ENCODE peak calls at places on chromosomes 5 and 9, in six cellular contexts. One of them, this sample, is unnamed. For H3K4me1 and H3K36me3, the result is how much of the 10 kb centered on the place peaks cover.

GRCh38 chr5:143629871-143630658 is 181.9 kb upstream of the HMHB1 start:
- DNase-seq in colonic mucosa: no peak
- DNase-seq in vagina: no peak
- DNase-seq in SK-N-SH: no peak
- DNase-seq in CD8-positive, alpha-beta T cell: no peak
- DNase-seq in sigmoid colon: no peak
- DNase-seq in this sample: no peak

GRCh38 chr9:134419684-134420076 is 93.4 kb downstream of the RXRA start:
- DNase-seq in colonic mucosa: no peak
- DNase-seq in vagina: no peak
- DNase-seq in CD8-positive, alpha-beta T cell: no peak
- DNase-seq in sigmoid colon: no peak
- DNase-seq in SK-N-SH: peak
- DNase-seq in this sample: no peak

GRCh38 chr9:91783876-91784672 is 166.0 kb downstream of the ROR2 start:
- DNase-seq in SK-N-SH: no peak
- DNase-seq in sigmoid colon: peak
- DNase-seq in colonic mucosa: no peak
- DNase-seq in vagina: peak
- DNase-seq in CD8-positive, alpha-beta T cell: no peak
- DNase-seq in this sample: no peak

GRCh38 chr9:31519011-31519410 is 865.4 kb upstream of the ACO1 start:
- DNase-seq in vagina: no peak
- DNase-seq in CD8-positive, alpha-beta T cell: no peak
- DNase-seq in sigmoid colon: no peak
- DNase-seq in colonic mucosa: no peak
- DNase-seq in SK-N-SH: no peak
- DNase-seq in this sample: no peak

GRCh38 chr9:110089681-110090370 is 118.1 kb downstream of the C9orf152 start:
- DNase-seq in sigmoid colon: no peak
- DNase-seq in CD8-positive, alpha-beta T cell: no peak
- DNase-seq in colonic mucosa: peak
- DNase-seq in vagina: no peak
- DNase-seq in SK-N-SH: no peak
- DNase-seq in this sample: peak

GRCh38 chr9:75181748-75182147 is 93.4 kb downstream of the OSTF1 start:
- DNase-seq in SK-N-SH: no peak
- DNase-seq in colonic mucosa: no peak
- DNase-seq in CD8-positive, alpha-beta T cell: no peak
- DNase-seq in vagina: no peak
- DNase-seq in sigmoid colon: no peak
- DNase-seq in this sample: no peak

GRCh38 chr5:116953251-116953934 is 378.8 kb upstream of the SEMA6A start:
- DNase-seq in CD8-positive, alpha-beta T cell: no peak
- DNase-seq in sigmoid colon: no peak
- DNase-seq in SK-N-SH: peak
- DNase-seq in colonic mucosa: no peak
- DNase-seq in vagina: no peak
- DNase-seq in this sample: no peak

GRCh38 chr9:16656432-16657169 is 213.9 kb downstream of the BNC2 start:
- DNase-seq in sigmoid colon: no peak
- DNase-seq in CD8-positive, alpha-beta T cell: no peak
- DNase-seq in vagina: no peak
- DNase-seq in colonic mucosa: no peak
- DNase-seq in SK-N-SH: no peak
- DNase-seq in this sample: no peak

GRCh38 chr9:83401328-83401895 is 136.8 kb downstream of the FRMD3 start:
- DNase-seq in sigmoid colon: no peak
- DNase-seq in colonic mucosa: no peak
- DNase-seq in SK-N-SH: no peak
- DNase-seq in CD8-positive, alpha-beta T cell: no peak
- DNase-seq in vagina: no peak
- DNase-seq in this sample: no peak

GRCh38 chr5:122262107-122262506 is 49.9 kb upstream of the SNCAIP start:
- DNase-seq in colonic mucosa: no peak
- DNase-seq in SK-N-SH: no peak
- DNase-seq in vagina: no peak
- DNase-seq in sigmoid colon: no peak
- DNase-seq in CD8-positive, alpha-beta T cell: no peak
- DNase-seq in this sample: no peak

GRCh38 chr9:33044677-33045282 is 19.7 kb downstream of the DNAJA1 start:
- DNase-seq in SK-N-SH: peak
- DNase-seq in sigmoid colon: no peak
- DNase-seq in colonic mucosa: peak
- DNase-seq in CD8-positive, alpha-beta T cell: no peak
- DNase-seq in vagina: no peak
- DNase-seq in this sample: peak

GRCh38 chr5:151670074-151670686 is 16.5 kb downstream of the SPARC start:
- DNase-seq in colonic mucosa: no peak
- DNase-seq in vagina: no peak
- DNase-seq in CD8-positive, alpha-beta T cell: no peak
- DNase-seq in sigmoid colon: no peak
- DNase-seq in SK-N-SH: peak
- DNase-seq in this sample: no peak

GRCh38 chr5:151671979-151672378 is 14.7 kb downstream of the SPARC start:
- DNase-seq in CD8-positive, alpha-beta T cell: no peak
- DNase-seq in vagina: no peak
- DNase-seq in sigmoid colon: no peak
- DNase-seq in colonic mucosa: no peak
- DNase-seq in SK-N-SH: no peak
- DNase-seq in this sample: no peak

GRCh38 chr5:151673421-151673820 is 13.3 kb downstream of the SPARC start:
- DNase-seq in sigmoid colon: no peak
- DNase-seq in vagina: no peak
- DNase-seq in CD8-positive, alpha-beta T cell: no peak
- DNase-seq in colonic mucosa: no peak
- DNase-seq in SK-N-SH: no peak
- DNase-seq in this sample: no peak

GRCh38 chr5:151667083-151667482 is 19.6 kb downstream of the SPARC start:
- DNase-seq in sigmoid colon: no peak
- DNase-seq in vagina: no peak
- DNase-seq in SK-N-SH: no peak
- DNase-seq in colonic mucosa: no peak
- DNase-seq in CD8-positive, alpha-beta T cell: no peak
- DNase-seq in this sample: no peak

DNA sequence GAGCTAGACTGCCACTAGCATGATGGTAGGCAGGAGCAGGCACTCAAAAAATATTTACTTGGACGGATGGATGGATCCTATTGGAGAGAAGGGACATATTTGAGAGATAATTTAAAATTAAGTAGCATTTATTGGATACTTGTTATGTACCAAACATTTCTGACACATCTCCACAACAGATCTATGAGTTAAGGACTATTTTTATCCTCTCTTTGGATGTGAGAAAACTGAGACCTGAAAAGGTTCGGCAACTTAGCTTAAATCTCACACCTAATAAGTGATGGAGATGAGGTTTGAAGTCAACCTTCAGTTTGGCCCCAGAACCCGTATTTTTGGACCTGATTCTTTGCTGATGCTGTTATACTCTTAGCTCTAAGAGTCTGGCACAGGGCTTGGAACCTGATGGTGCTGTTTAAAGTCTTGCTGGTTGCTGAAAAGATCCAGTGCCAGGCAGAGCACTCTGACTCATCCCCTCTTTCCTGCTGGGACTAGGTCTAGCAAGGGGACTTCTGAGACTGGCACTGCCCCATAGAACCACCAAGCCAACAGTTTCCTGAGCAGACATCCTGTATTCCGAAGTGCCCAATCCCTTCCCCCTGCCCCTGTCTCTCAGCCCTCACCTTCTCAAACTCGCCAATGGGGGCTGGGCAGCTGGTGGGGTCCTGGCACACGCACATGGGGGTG is 15.6 kb downstream of the SPARC start:
- DNase-seq in sigmoid colon: no peak
- DNase-seq in colonic mucosa: no peak
- DNase-seq in CD8-positive, alpha-beta T cell: no peak
- DNase-seq in vagina: no peak
- DNase-seq in SK-N-SH: no peak
- DNase-seq in this sample: no peak
- H3K4me1 ChIP-seq in sigmoid colon: under half
- H3K4me1 ChIP-seq in colonic mucosa: under half
- H3K4me1 ChIP-seq in CD8-positive, alpha-beta T cell: under half
- H3K4me1 ChIP-seq in vagina: half or more
- H3K4me1 ChIP-seq in SK-N-SH: half or more
- H3K4me1 ChIP-seq in this sample: under half

GRCh38 chr9:127738666-127739065 is 3.6 kb upstream of the TOR2A start:
- DNase-seq in sigmoid colon: no peak
- DNase-seq in CD8-positive, alpha-beta T cell: no peak
- DNase-seq in vagina: no peak
- DNase-seq in SK-N-SH: no peak
- DNase-seq in colonic mucosa: no peak
- DNase-seq in this sample: no peak
- H3K36me3 ChIP-seq in sigmoid colon: under half
- H3K36me3 ChIP-seq in CD8-positive, alpha-beta T cell: under half
- H3K36me3 ChIP-seq in vagina: under half
- H3K36me3 ChIP-seq in SK-N-SH: under half
- H3K36me3 ChIP-seq in colonic mucosa: under half
- H3K36me3 ChIP-seq in this sample: under half

DNA sequence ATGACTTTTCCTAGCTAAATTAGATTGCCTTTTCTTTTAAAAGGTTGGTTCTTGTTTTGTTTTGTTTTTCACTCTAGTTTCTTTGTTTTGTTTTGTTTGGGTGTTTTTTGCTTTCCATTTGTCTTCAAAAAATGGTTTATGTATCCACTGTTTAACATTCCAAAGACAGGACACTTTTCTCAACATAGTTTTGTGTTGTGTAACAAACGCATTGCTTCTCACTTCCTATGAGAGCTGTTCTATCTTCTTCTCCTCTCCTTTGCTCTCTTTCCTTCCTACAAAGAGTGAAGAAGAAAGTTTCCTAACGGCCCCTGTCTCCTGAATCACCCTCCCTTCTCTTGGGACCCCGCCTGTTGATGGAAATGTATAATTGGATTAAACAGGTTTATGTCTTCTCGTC is 539.7 kb downstream of the ACTL7B start:
- DNase-seq in vagina: no peak
- DNase-seq in CD8-positive, alpha-beta T cell: no peak
- DNase-seq in SK-N-SH: no peak
- DNase-seq in sigmoid colon: no peak
- DNase-seq in colonic mucosa: no peak
- DNase-seq in this sample: no peak
- H3K4me1 ChIP-seq in vagina: under half
- H3K4me1 ChIP-seq in CD8-positive, alpha-beta T cell: under half
- H3K4me1 ChIP-seq in SK-N-SH: under half
- H3K4me1 ChIP-seq in sigmoid colon: under half
- H3K4me1 ChIP-seq in colonic mucosa: under half
- H3K4me1 ChIP-seq in this sample: under half

DNA sequence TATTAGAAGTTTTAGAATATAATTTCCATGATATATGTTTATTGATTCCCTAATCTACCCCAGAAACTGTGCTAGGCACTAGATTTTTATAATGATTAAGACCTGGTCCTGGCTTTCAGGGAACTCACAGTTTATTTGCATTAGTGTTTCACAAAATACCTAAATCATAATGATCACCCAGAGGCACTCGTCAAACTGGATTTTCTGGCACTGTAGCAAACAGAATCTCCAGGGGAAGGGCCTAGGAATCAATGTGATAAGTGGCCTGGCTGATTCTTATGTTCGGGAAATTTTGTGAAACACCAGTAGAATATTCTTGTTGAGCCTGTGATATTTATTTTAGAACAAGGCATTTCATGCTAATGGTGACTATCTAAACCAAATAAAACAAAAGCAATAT is 37.4 kb upstream of the SRP19 start:
- DNase-seq in sigmoid colon: no peak
- DNase-seq in colonic mucosa: no peak
- DNase-seq in SK-N-SH: no peak
- DNase-seq in CD8-positive, alpha-beta T cell: no peak
- DNase-seq in vagina: no peak
- DNase-seq in this sample: no peak
- H3K36me3 ChIP-seq in sigmoid colon: under half
- H3K36me3 ChIP-seq in colonic mucosa: under half
- H3K36me3 ChIP-seq in SK-N-SH: half or more
- H3K36me3 ChIP-seq in CD8-positive, alpha-beta T cell: under half
- H3K36me3 ChIP-seq in vagina: under half
- H3K36me3 ChIP-seq in this sample: under half

GRCh38 chr9:93127395-93127911 is 6.6 kb downstream of the NINJ1 start:
- DNase-seq in CD8-positive, alpha-beta T cell: no peak
- DNase-seq in sigmoid colon: peak
- DNase-seq in vagina: no peak
- DNase-seq in colonic mucosa: no peak
- DNase-seq in SK-N-SH: no peak
- DNase-seq in this sample: peak
- H3K4me1 ChIP-seq in CD8-positive, alpha-beta T cell: half or more
- H3K4me1 ChIP-seq in sigmoid colon: under half
- H3K4me1 ChIP-seq in vagina: half or more
- H3K4me1 ChIP-seq in colonic mucosa: under half
- H3K4me1 ChIP-seq in SK-N-SH: under half
- H3K4me1 ChIP-seq in this sample: under half

DNA sequence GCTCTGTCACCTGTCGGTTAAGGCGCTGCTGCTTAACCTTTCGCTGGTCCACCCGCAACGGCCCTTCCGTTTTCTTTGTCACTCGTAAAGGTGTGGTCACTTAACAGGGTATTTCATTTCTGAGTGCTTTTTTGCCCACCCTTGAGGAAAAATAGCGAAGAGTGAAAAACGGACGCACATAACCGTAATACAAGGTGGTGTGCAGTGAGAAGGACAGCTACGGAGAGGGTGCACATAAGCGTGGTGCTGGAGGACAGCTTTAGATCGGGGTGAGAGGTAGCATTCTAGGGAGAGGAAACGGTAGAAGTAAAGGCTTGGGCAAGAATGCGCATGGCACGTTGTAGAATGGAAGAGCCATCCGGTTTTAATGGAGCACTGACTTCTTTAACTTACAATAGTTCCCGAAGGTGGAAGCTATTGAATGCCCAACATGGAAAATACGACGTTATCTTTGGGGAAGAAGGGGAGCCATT is 760 bp downstream of the CCT5 start:
- DNase-seq in SK-N-SH: peak
- DNase-seq in sigmoid colon: no peak
- DNase-seq in colonic mucosa: no peak
- DNase-seq in vagina: no peak
- DNase-seq in CD8-positive, alpha-beta T cell: no peak
- DNase-seq in this sample: no peak
- H3K36me3 ChIP-seq in SK-N-SH: under half
- H3K36me3 ChIP-seq in sigmoid colon: under half
- H3K36me3 ChIP-seq in colonic mucosa: under half
- H3K36me3 ChIP-seq in vagina: under half
- H3K36me3 ChIP-seq in CD8-positive, alpha-beta T cell: under half
- H3K36me3 ChIP-seq in this sample: under half

DNA sequence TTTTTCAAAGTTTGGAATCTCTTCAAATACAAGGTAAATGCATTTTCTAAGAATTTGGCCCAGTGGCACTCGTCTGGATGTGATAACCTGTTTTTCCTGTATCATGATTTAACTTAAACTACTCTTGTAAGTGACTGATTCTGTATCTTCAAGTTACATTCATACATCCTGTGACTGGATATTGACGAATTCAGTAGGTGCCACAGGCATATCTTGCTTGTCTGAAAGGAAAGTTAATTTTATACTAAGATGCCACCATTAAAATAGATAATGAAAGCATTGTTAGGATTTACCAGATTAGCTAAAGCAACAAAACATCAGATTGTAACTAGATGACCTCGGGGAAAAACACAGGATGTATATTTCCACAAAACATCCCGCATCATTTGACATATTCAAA is 175.3 kb upstream of the ZNF608 start:
- DNase-seq in colonic mucosa: no peak
- DNase-seq in sigmoid colon: no peak
- DNase-seq in SK-N-SH: no peak
- DNase-seq in CD8-positive, alpha-beta T cell: no peak
- DNase-seq in vagina: no peak
- DNase-seq in this sample: no peak
- H3K4me1 ChIP-seq in colonic mucosa: under half
- H3K4me1 ChIP-seq in sigmoid colon: under half
- H3K4me1 ChIP-seq in SK-N-SH: under half
- H3K4me1 ChIP-seq in CD8-positive, alpha-beta T cell: under half
- H3K4me1 ChIP-seq in vagina: under half
- H3K4me1 ChIP-seq in this sample: under half

GRCh38 chr5:111755942-111756353 is 1.0 kb downstream of the NREP start:
- DNase-seq in sigmoid colon: no peak
- DNase-seq in CD8-positive, alpha-beta T cell: no peak
- DNase-seq in SK-N-SH: peak
- DNase-seq in vagina: no peak
- DNase-seq in colonic mucosa: no peak
- DNase-seq in this sample: no peak
- H3K36me3 ChIP-seq in sigmoid colon: under half
- H3K36me3 ChIP-seq in CD8-positive, alpha-beta T cell: under half
- H3K36me3 ChIP-seq in SK-N-SH: under half
- H3K36me3 ChIP-seq in vagina: under half
- H3K36me3 ChIP-seq in colonic mucosa: under half
- H3K36me3 ChIP-seq in this sample: under half

This sample was measured in body of pancreas.